ENCODE peak calls at places on chromosomes 2 and 18, in four cellular contexts. One of them, this sample, is unnamed.

GRCh38 chr2:69667805-69668382 is 24.4 kb upstream of the AAK1 start:
- DNase-seq in HepG2: no peak
- DNase-seq in H1: no peak
- DNase-seq in GM12878: no peak
- DNase-seq in this sample: no peak

GRCh38 chr2:65291221-65292094 is 63.8 kb downstream of the ACTR2 start:
- DNase-seq in HepG2: peak
- DNase-seq in H1: no peak
- DNase-seq in GM12878: no peak
- DNase-seq in this sample: no peak

GRCh38 chr18:73352546-73352945 is 484.8 kb upstream of the NETO1 start:
- DNase-seq in HepG2: no peak
- DNase-seq in H1: no peak
- DNase-seq in GM12878: no peak
- DNase-seq in this sample: no peak

GRCh38 chr18:52326001-52326400 is 14.0 kb upstream of the DCC start:
- DNase-seq in HepG2: no peak
- DNase-seq in H1: no peak
- DNase-seq in GM12878: no peak
- DNase-seq in this sample: no peak

GRCh38 chr2:186919272-186919671 is 70.3 kb upstream of the ZSWIM2 start:
- DNase-seq in HepG2: no peak
- DNase-seq in H1: no peak
- DNase-seq in GM12878: no peak
- DNase-seq in this sample: no peak

GRCh38 chr2:42091671-42092070 is 43.9 kb downstream of the PKDCC start:
- DNase-seq in HepG2: no peak
- DNase-seq in H1: no peak
- DNase-seq in GM12878: no peak
- DNase-seq in this sample: no peak

GRCh38 chr2:233681534-233682099 is at the start of gene UGT1A7:
- DNase-seq in HepG2: no peak
- DNase-seq in H1: no peak
- DNase-seq in GM12878: no peak
- DNase-seq in this sample: no peak

GRCh38 chr2:107721178-107721577 is 105.5 kb upstream of the RGPD4 start:
- DNase-seq in HepG2: no peak
- DNase-seq in H1: no peak
- DNase-seq in GM12878: no peak
- DNase-seq in this sample: no peak

GRCh38 chr2:150610670-150611279 is 123.3 kb upstream of the RND3 start:
- DNase-seq in HepG2: peak
- DNase-seq in H1: peak
- DNase-seq in GM12878: no peak
- DNase-seq in this sample: peak

GRCh38 chr2:46469116-46469515 is 10.2 kb upstream of the TMEM247 start:
- DNase-seq in HepG2: no peak
- DNase-seq in H1: no peak
- DNase-seq in GM12878: no peak
- DNase-seq in this sample: no peak

GRCh38 chr18:47149457-47150028 is 757 bp downstream of the HDHD2 start:
- DNase-seq in HepG2: peak
- DNase-seq in H1: no peak
- DNase-seq in GM12878: no peak
- DNase-seq in this sample: peak

GRCh38 chr2:38547791-38548190 is 54.9 kb downstream of the HNRNPLL start:
- DNase-seq in HepG2: no peak
- DNase-seq in H1: no peak
- DNase-seq in GM12878: no peak
- DNase-seq in this sample: no peak

GRCh38 chr2:180696005-180696404 is 284.4 kb upstream of the UBE2E3 start:
- DNase-seq in HepG2: no peak
- DNase-seq in H1: no peak
- DNase-seq in GM12878: no peak
- DNase-seq in this sample: no peak

GRCh38 chr2:111162718-111163331 is 42.1 kb downstream of the BCL2L11 start:
- DNase-seq in HepG2: peak
- DNase-seq in H1: no peak
- DNase-seq in GM12878: no peak
- DNase-seq in this sample: no peak

GRCh38 chr2:56357655-56358295 is 174.0 kb downstream of the CCDC85A start:
- DNase-seq in HepG2: no peak
- DNase-seq in H1: no peak
- DNase-seq in GM12878: no peak
- DNase-seq in this sample: no peak

GRCh38 chr2:86300496-86300895 is 36.9 kb downstream of the REEP1 start:
- DNase-seq in HepG2: no peak
- DNase-seq in H1: no peak
- DNase-seq in GM12878: no peak
- DNase-seq in this sample: no peak

GRCh38 chr2:74658516-74658915 is 4.5 kb downstream of the SEMA4F start:
- DNase-seq in HepG2: no peak
- DNase-seq in H1: no peak
- DNase-seq in GM12878: no peak
- DNase-seq in this sample: no peak

GRCh38 chr2:160294339-160294803 is 94.3 kb upstream of the ITGB6 start:
- DNase-seq in HepG2: no peak
- DNase-seq in H1: no peak
- DNase-seq in GM12878: no peak
- DNase-seq in this sample: no peak

GRCh38 chr2:75675908-75676307 is 29.3 kb downstream of the MRPL19 start:
- DNase-seq in HepG2: no peak
- DNase-seq in H1: no peak
- DNase-seq in GM12878: no peak
- DNase-seq in this sample: no peak

GRCh38 chr2:18439716-18440115 is 120.7 kb downstream of the RDH14 start:
- DNase-seq in HepG2: no peak
- DNase-seq in H1: no peak
- DNase-seq in GM12878: no peak
- DNase-seq in this sample: no peak

GRCh38 chr18:10490401-10491289 is 35.2 kb upstream of the NAPG start:
- DNase-seq in HepG2: peak
- DNase-seq in H1: peak
- DNase-seq in GM12878: peak
- DNase-seq in this sample: peak

GRCh38 chr18:57901819-57902600 is 98.9 kb upstream of the ATP8B1 start:
- DNase-seq in HepG2: peak
- DNase-seq in H1: no peak
- DNase-seq in GM12878: no peak
- DNase-seq in this sample: no peak

GRCh38 chr2:15776629-15776919 is 163.8 kb upstream of the MYCN start:
- DNase-seq in HepG2: peak
- DNase-seq in H1: no peak
- DNase-seq in GM12878: no peak
- DNase-seq in this sample: no peak

GRCh38 chr2:37742286-37742685 is 70.8 kb upstream of the CDC42EP3 start:
- DNase-seq in HepG2: no peak
- DNase-seq in H1: no peak
- DNase-seq in GM12878: no peak
- DNase-seq in this sample: no peak

GRCh38 chr18:1302861-1303260 is 398.2 kb downstream of the ADCYAP1 start:
- DNase-seq in HepG2: no peak
- DNase-seq in H1: no peak
- DNase-seq in GM12878: no peak
- DNase-seq in this sample: no peak

GRCh38 chr18:6434987-6435709 is 20.4 kb upstream of the L3MBTL4 start:
- DNase-seq in HepG2: no peak
- DNase-seq in H1: no peak
- DNase-seq in GM12878: no peak
- DNase-seq in this sample: no peak

GRCh38 chr2:160367887-160368286 is 125.7 kb downstream of the RBMS1 start:
- DNase-seq in HepG2: no peak
- DNase-seq in H1: no peak
- DNase-seq in GM12878: peak
- DNase-seq in this sample: peak

GRCh38 chr2:211228559-211228958 is 672.2 kb downstream of the CPS1 start:
- DNase-seq in HepG2: no peak
- DNase-seq in H1: no peak
- DNase-seq in GM12878: no peak
- DNase-seq in this sample: no peak

GRCh38 chr2:43387092-43388062 is 161.0 kb upstream of the ZFP36L2 start:
- DNase-seq in HepG2: no peak
- DNase-seq in H1: no peak
- DNase-seq in GM12878: peak
- DNase-seq in this sample: no peak

GRCh38 chr2:218323526-218324472 is 31.5 kb upstream of the TMBIM1 start:
- DNase-seq in HepG2: peak
- DNase-seq in H1: peak
- DNase-seq in GM12878: no peak
- DNase-seq in this sample: peak

GRCh38 chr2:239514753-239515152 is 113.9 kb upstream of the HDAC4 start:
- DNase-seq in HepG2: no peak
- DNase-seq in H1: no peak
- DNase-seq in GM12878: no peak
- DNase-seq in this sample: no peak

GRCh38 chr2:239518286-239519080 is 117.7 kb upstream of the HDAC4 start:
- DNase-seq in HepG2: no peak
- DNase-seq in H1: no peak
- DNase-seq in GM12878: no peak
- DNase-seq in this sample: no peak

GRCh38 chr2:239516954-239517305 is 116.1 kb upstream of the HDAC4 start:
- DNase-seq in HepG2: no peak
- DNase-seq in H1: no peak
- DNase-seq in GM12878: no peak
- DNase-seq in this sample: no peak

GRCh38 chr2:239517686-239518085 is 116.9 kb upstream of the HDAC4 start:
- DNase-seq in HepG2: no peak
- DNase-seq in H1: no peak
- DNase-seq in GM12878: no peak
- DNase-seq in this sample: no peak

DNA sequence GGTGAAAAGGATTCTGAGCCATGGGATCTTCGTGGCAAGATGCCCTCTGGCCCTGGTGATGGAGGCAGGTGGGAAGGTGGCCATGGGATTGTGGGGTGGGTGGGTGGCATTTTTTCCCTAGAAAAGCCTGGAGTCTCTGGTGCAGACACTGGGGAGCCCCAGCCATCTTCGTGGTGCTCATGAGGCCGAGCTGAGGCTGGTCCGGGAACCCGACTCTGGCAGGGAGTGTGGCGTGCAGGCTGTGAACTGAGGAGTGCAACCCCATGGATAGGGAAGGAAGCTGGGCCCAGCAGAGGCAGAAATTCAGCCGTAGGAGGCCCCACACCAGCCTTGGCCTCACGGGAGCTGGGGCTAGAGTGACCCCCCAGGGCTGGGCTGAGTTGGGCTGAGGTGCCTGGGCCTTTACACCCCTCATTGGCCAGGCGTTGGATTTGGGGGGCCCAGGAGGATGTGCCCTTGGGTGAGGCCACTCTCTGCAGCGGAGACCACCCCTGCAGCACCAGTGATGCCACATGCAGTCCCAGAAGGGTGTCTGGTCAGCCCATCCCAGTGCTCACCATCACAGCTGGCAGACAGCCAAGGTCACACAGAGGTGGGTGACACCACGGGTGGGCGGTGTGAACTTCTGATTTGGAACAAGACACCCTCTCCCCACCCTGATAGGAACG is 115.6 kb upstream of the HDAC4 start:
- DNase-seq in HepG2: no peak
- DNase-seq in H1: no peak
- DNase-seq in GM12878: no peak
- DNase-seq in this sample: no peak
- TF ChIP-seq SP1 in HepG2: no peak
- TF ChIP-seq SP1 in H1: no peak
- TF ChIP-seq SP1 in GM12878: no peak
- TF ChIP-seq SP1 in this sample: no peak

GRCh38 chr2:26598336-26599006 is 42.7 kb downstream of the CIB4 start:
- DNase-seq in HepG2: no peak
- DNase-seq in H1: peak
- DNase-seq in GM12878: no peak
- DNase-seq in this sample: no peak
- TF ChIP-seq SUZ12 in HepG2: no peak
- TF ChIP-seq SUZ12 in H1: no peak
- TF ChIP-seq SUZ12 in GM12878: no peak
- TF ChIP-seq SUZ12 in this sample: no peak

DNA sequence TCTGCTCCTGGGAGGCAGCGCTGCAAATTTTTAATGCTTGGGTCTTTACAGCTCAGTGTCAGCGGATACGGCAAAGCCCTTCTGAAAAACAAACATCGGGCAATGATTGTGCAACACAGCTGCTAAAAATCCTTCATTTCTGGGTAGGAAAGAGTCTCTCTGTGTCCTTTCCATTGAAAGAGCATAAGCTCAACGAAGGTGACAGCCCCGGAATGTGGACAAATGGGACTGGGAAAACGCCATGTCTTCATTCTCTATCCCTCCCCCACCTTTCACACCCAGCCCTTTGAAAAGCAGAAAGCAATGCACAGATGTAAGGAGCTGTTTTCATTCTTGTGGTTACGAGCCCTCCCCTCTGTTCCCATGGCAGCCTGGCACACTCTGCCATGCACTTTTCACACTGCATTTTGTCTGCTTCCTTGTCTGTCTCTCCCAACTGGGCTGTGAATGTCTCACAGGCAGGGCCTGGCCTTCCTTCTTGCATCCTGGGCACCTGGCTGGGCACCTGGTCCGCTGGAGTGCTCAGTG is 16.1 kb downstream of the TMEM177 start:
- DNase-seq in HepG2: peak
- DNase-seq in H1: no peak
- DNase-seq in GM12878: no peak
- DNase-seq in this sample: no peak
- TF ChIP-seq SP1 in HepG2: no peak
- TF ChIP-seq SP1 in H1: no peak
- TF ChIP-seq SP1 in GM12878: no peak
- TF ChIP-seq SP1 in this sample: no peak

GRCh38 chr2:200033939-200034338 is 78.6 kb downstream of the MAIP1 start:
- DNase-seq in HepG2: no peak
- DNase-seq in H1: no peak
- DNase-seq in GM12878: no peak
- DNase-seq in this sample: no peak
- TF ChIP-seq SUZ12 in HepG2: no peak
- TF ChIP-seq SUZ12 in H1: no peak
- TF ChIP-seq SUZ12 in GM12878: no peak
- TF ChIP-seq SUZ12 in this sample: no peak

GRCh38 chr18:67301592-67301991 is 214.9 kb downstream of the DSEL start:
- DNase-seq in HepG2: no peak
- DNase-seq in H1: no peak
- DNase-seq in GM12878: no peak
- DNase-seq in this sample: no peak
- TF ChIP-seq SP1 in HepG2: no peak
- TF ChIP-seq SP1 in H1: no peak
- TF ChIP-seq SP1 in GM12878: no peak
- TF ChIP-seq SP1 in this sample: no peak

This sample was measured in HEK293T.